ENCODE peak calls at places on chromosomes 1 and 21, in five cellular contexts. One of them, this sample, is unnamed.

GRCh38 chr1:225445644-225446297 is 17.9 kb upstream of the LBR start:
- DNase-seq in anterior cingulate cortex: no peak
- DNase-seq in testis: no peak
- DNase-seq in natural killer cell treated with Interleukin-12 subunit alpha and Interleukin-12 subunit beta and Interleukin-15 and Interleukin-18, amount 100 ng/mL, for 72 hours: no peak
- DNase-seq in astrocyte of the spinal cord: no peak
- DNase-seq in this sample: peak

GRCh38 chr21:42306366-42307035 is 8.7 kb downstream of the TFF3 start:
- DNase-seq in anterior cingulate cortex: no peak
- DNase-seq in natural killer cell treated with Interleukin-12 subunit alpha and Interleukin-12 subunit beta and Interleukin-15 and Interleukin-18, amount 100 ng/mL, for 72 hours: peak
- DNase-seq in astrocyte of the spinal cord: no peak
- DNase-seq in testis: no peak
- DNase-seq in this sample: no peak

GRCh38 chr1:117607471-117607870 is 1.6 kb downstream of the TENT5C start:
- DNase-seq in natural killer cell treated with Interleukin-12 subunit alpha and Interleukin-12 subunit beta and Interleukin-15 and Interleukin-18, amount 100 ng/mL, for 72 hours: peak
- DNase-seq in astrocyte of the spinal cord: no peak
- DNase-seq in testis: no peak
- DNase-seq in anterior cingulate cortex: no peak
- DNase-seq in this sample: peak

GRCh38 chr21:30839304-30839703 is 9.7 kb upstream of the KRTAP7-1 start:
- DNase-seq in astrocyte of the spinal cord: no peak
- DNase-seq in anterior cingulate cortex: no peak
- DNase-seq in testis: peak
- DNase-seq in natural killer cell treated with Interleukin-12 subunit alpha and Interleukin-12 subunit beta and Interleukin-15 and Interleukin-18, amount 100 ng/mL, for 72 hours: no peak
- DNase-seq in this sample: peak

GRCh38 chr1:172450524-172450885 is 6.6 kb upstream of the PIGC start:
- DNase-seq in testis: no peak
- DNase-seq in anterior cingulate cortex: no peak
- DNase-seq in natural killer cell treated with Interleukin-12 subunit alpha and Interleukin-12 subunit beta and Interleukin-15 and Interleukin-18, amount 100 ng/mL, for 72 hours: no peak
- DNase-seq in astrocyte of the spinal cord: no peak
- DNase-seq in this sample: peak

GRCh38 chr1:17596186-17596585 is 56.7 kb downstream of the ARHGEF10L start:
- DNase-seq in anterior cingulate cortex: no peak
- DNase-seq in testis: no peak
- DNase-seq in astrocyte of the spinal cord: no peak
- DNase-seq in natural killer cell treated with Interleukin-12 subunit alpha and Interleukin-12 subunit beta and Interleukin-15 and Interleukin-18, amount 100 ng/mL, for 72 hours: no peak
- DNase-seq in this sample: no peak

GRCh38 chr1:154351363-154352068 is 26.2 kb downstream of the ATP8B2 start:
- DNase-seq in testis: no peak
- DNase-seq in anterior cingulate cortex: no peak
- DNase-seq in natural killer cell treated with Interleukin-12 subunit alpha and Interleukin-12 subunit beta and Interleukin-15 and Interleukin-18, amount 100 ng/mL, for 72 hours: no peak
- DNase-seq in astrocyte of the spinal cord: no peak
- DNase-seq in this sample: no peak

GRCh38 chr1:44524180-44524579 is 119.1 kb downstream of the RNF220 start:
- DNase-seq in testis: no peak
- DNase-seq in astrocyte of the spinal cord: no peak
- DNase-seq in anterior cingulate cortex: no peak
- DNase-seq in natural killer cell treated with Interleukin-12 subunit alpha and Interleukin-12 subunit beta and Interleukin-15 and Interleukin-18, amount 100 ng/mL, for 72 hours: no peak
- DNase-seq in this sample: no peak

GRCh38 chr1:4565169-4565568 is 89.2 kb upstream of the AJAP1 start:
- DNase-seq in astrocyte of the spinal cord: no peak
- DNase-seq in testis: no peak
- DNase-seq in anterior cingulate cortex: no peak
- DNase-seq in natural killer cell treated with Interleukin-12 subunit alpha and Interleukin-12 subunit beta and Interleukin-15 and Interleukin-18, amount 100 ng/mL, for 72 hours: no peak
- DNase-seq in this sample: no peak

GRCh38 chr1:205172729-205173366 is 38.7 kb downstream of the DSTYK start:
- DNase-seq in anterior cingulate cortex: no peak
- DNase-seq in natural killer cell treated with Interleukin-12 subunit alpha and Interleukin-12 subunit beta and Interleukin-15 and Interleukin-18, amount 100 ng/mL, for 72 hours: no peak
- DNase-seq in astrocyte of the spinal cord: peak
- DNase-seq in testis: no peak
- DNase-seq in this sample: no peak

GRCh38 chr1:6987940-6988339 is 202.7 kb downstream of the CAMTA1 start:
- DNase-seq in astrocyte of the spinal cord: no peak
- DNase-seq in testis: no peak
- DNase-seq in anterior cingulate cortex: no peak
- DNase-seq in natural killer cell treated with Interleukin-12 subunit alpha and Interleukin-12 subunit beta and Interleukin-15 and Interleukin-18, amount 100 ng/mL, for 72 hours: no peak
- DNase-seq in this sample: no peak

GRCh38 chr1:183710734-183711133 is 57.6 kb upstream of the APOBEC4 start:
- DNase-seq in astrocyte of the spinal cord: no peak
- DNase-seq in natural killer cell treated with Interleukin-12 subunit alpha and Interleukin-12 subunit beta and Interleukin-15 and Interleukin-18, amount 100 ng/mL, for 72 hours: no peak
- DNase-seq in testis: no peak
- DNase-seq in anterior cingulate cortex: no peak
- DNase-seq in this sample: no peak

GRCh38 chr21:34613679-34614442 is 1.1 kb downstream of the RCAN1 start:
- DNase-seq in astrocyte of the spinal cord: no peak
- DNase-seq in natural killer cell treated with Interleukin-12 subunit alpha and Interleukin-12 subunit beta and Interleukin-15 and Interleukin-18, amount 100 ng/mL, for 72 hours: no peak
- DNase-seq in testis: no peak
- DNase-seq in anterior cingulate cortex: no peak
- DNase-seq in this sample: peak

GRCh38 chr1:180092931-180093650 is 61.6 kb upstream of the QSOX1 start:
- DNase-seq in anterior cingulate cortex: no peak
- DNase-seq in natural killer cell treated with Interleukin-12 subunit alpha and Interleukin-12 subunit beta and Interleukin-15 and Interleukin-18, amount 100 ng/mL, for 72 hours: no peak
- DNase-seq in testis: no peak
- DNase-seq in astrocyte of the spinal cord: no peak
- DNase-seq in this sample: no peak

GRCh38 chr1:72186733-72187307 is 95.5 kb downstream of the NEGR1 start:
- DNase-seq in natural killer cell treated with Interleukin-12 subunit alpha and Interleukin-12 subunit beta and Interleukin-15 and Interleukin-18, amount 100 ng/mL, for 72 hours: no peak
- DNase-seq in anterior cingulate cortex: no peak
- DNase-seq in astrocyte of the spinal cord: peak
- DNase-seq in testis: no peak
- DNase-seq in this sample: no peak

GRCh38 chr21:26123012-26123411 is 47.6 kb downstream of the APP start:
- DNase-seq in astrocyte of the spinal cord: no peak
- DNase-seq in anterior cingulate cortex: no peak
- DNase-seq in natural killer cell treated with Interleukin-12 subunit alpha and Interleukin-12 subunit beta and Interleukin-15 and Interleukin-18, amount 100 ng/mL, for 72 hours: no peak
- DNase-seq in testis: no peak
- DNase-seq in this sample: no peak

GRCh38 chr21:42258150-42258884 is 39.4 kb downstream of the ABCG1 start:
- DNase-seq in testis: peak
- DNase-seq in natural killer cell treated with Interleukin-12 subunit alpha and Interleukin-12 subunit beta and Interleukin-15 and Interleukin-18, amount 100 ng/mL, for 72 hours: peak
- DNase-seq in astrocyte of the spinal cord: peak
- DNase-seq in anterior cingulate cortex: peak
- DNase-seq in this sample: peak

GRCh38 chr1:53619088-53619810 is 119.7 kb downstream of the GLIS1 start:
- DNase-seq in astrocyte of the spinal cord: no peak
- DNase-seq in anterior cingulate cortex: no peak
- DNase-seq in testis: no peak
- DNase-seq in natural killer cell treated with Interleukin-12 subunit alpha and Interleukin-12 subunit beta and Interleukin-15 and Interleukin-18, amount 100 ng/mL, for 72 hours: no peak
- DNase-seq in this sample: no peak

GRCh38 chr1:72006092-72006491 is 276.2 kb downstream of the NEGR1 start:
- DNase-seq in natural killer cell treated with Interleukin-12 subunit alpha and Interleukin-12 subunit beta and Interleukin-15 and Interleukin-18, amount 100 ng/mL, for 72 hours: no peak
- DNase-seq in astrocyte of the spinal cord: peak
- DNase-seq in testis: no peak
- DNase-seq in anterior cingulate cortex: no peak
- DNase-seq in this sample: no peak

GRCh38 chr1:224767031-224767430 is 150.9 kb downstream of the CNIH3 start:
- DNase-seq in natural killer cell treated with Interleukin-12 subunit alpha and Interleukin-12 subunit beta and Interleukin-15 and Interleukin-18, amount 100 ng/mL, for 72 hours: no peak
- DNase-seq in testis: no peak
- DNase-seq in anterior cingulate cortex: no peak
- DNase-seq in astrocyte of the spinal cord: no peak
- DNase-seq in this sample: no peak

GRCh38 chr1:156836041-156836654 is 19.5 kb upstream of the SH2D2A start:
- DNase-seq in anterior cingulate cortex: no peak
- DNase-seq in testis: no peak
- DNase-seq in natural killer cell treated with Interleukin-12 subunit alpha and Interleukin-12 subunit beta and Interleukin-15 and Interleukin-18, amount 100 ng/mL, for 72 hours: no peak
- DNase-seq in astrocyte of the spinal cord: no peak
- DNase-seq in this sample: peak

GRCh38 chr1:179953974-179954493 is 576 bp upstream of the CEP350 start:
- DNase-seq in anterior cingulate cortex: no peak
- DNase-seq in natural killer cell treated with Interleukin-12 subunit alpha and Interleukin-12 subunit beta and Interleukin-15 and Interleukin-18, amount 100 ng/mL, for 72 hours: peak
- DNase-seq in testis: peak
- DNase-seq in astrocyte of the spinal cord: no peak
- DNase-seq in this sample: peak

GRCh38 chr1:154955718-154956513 is at the start of gene PBXIP1:
- DNase-seq in natural killer cell treated with Interleukin-12 subunit alpha and Interleukin-12 subunit beta and Interleukin-15 and Interleukin-18, amount 100 ng/mL, for 72 hours: peak
- DNase-seq in astrocyte of the spinal cord: peak
- DNase-seq in anterior cingulate cortex: peak
- DNase-seq in testis: peak
- DNase-seq in this sample: peak

GRCh38 chr1:158068918-158069317 is 75.5 kb downstream of the KIRREL1 start:
- DNase-seq in astrocyte of the spinal cord: no peak
- DNase-seq in testis: no peak
- DNase-seq in anterior cingulate cortex: no peak
- DNase-seq in natural killer cell treated with Interleukin-12 subunit alpha and Interleukin-12 subunit beta and Interleukin-15 and Interleukin-18, amount 100 ng/mL, for 72 hours: no peak
- DNase-seq in this sample: no peak